ENCODE peak calls at places on chromosomes 16 and 17, in six cellular contexts. One of them, this sample, is unnamed.
A peak's percentile ranks its signal among the peaks of the same experiment; 100 is the strongest.

GRCh38 chr17:27783951-27784350 is 16.4 kb downstream of the NOS2 start:
- DNase-seq in GM04503: no peak
- DNase-seq in esophagus muscularis mucosa: no peak
- DNase-seq in nephron progenitor cell: no peak
- DNase-seq in activated CD8-positive, alpha-beta memory T cell treated with anti-CD3 and anti-CD28 coated beads, Interleukin-2, amount 10 ng/mL, durations not matched to agents 7 days and 5 days: no peak
- DNase-seq in endothelial cell: no peak
- DNase-seq in this sample: no peak

GRCh38 chr16:54957403-54957802 is 26.7 kb downstream of the IRX5 start:
- DNase-seq in nephron progenitor cell: no peak
- DNase-seq in GM04503: no peak
- DNase-seq in endothelial cell: peak; percentile 32
- DNase-seq in activated CD8-positive, alpha-beta memory T cell treated with anti-CD3 and anti-CD28 coated beads, Interleukin-2, amount 10 ng/mL, durations not matched to agents 7 days and 5 days: no peak
- DNase-seq in esophagus muscularis mucosa: no peak
- DNase-seq in this sample: no peak

GRCh38 chr17:38916771-38917170 is 8.6 kb upstream of the LASP1NB start:
- DNase-seq in activated CD8-positive, alpha-beta memory T cell treated with anti-CD3 and anti-CD28 coated beads, Interleukin-2, amount 10 ng/mL, durations not matched to agents 7 days and 5 days: no peak
- DNase-seq in endothelial cell: no peak
- DNase-seq in esophagus muscularis mucosa: peak; percentile 77
- DNase-seq in GM04503: no peak
- DNase-seq in nephron progenitor cell: no peak
- DNase-seq in this sample: no peak

GRCh38 chr16:89257281-89257731 is 39.8 kb downstream of the ZNF778 start:
- DNase-seq in activated CD8-positive, alpha-beta memory T cell treated with anti-CD3 and anti-CD28 coated beads, Interleukin-2, amount 10 ng/mL, durations not matched to agents 7 days and 5 days: no peak
- DNase-seq in endothelial cell: peak; percentile 50
- DNase-seq in GM04503: no peak
- DNase-seq in esophagus muscularis mucosa: no peak
- DNase-seq in nephron progenitor cell: no peak
- DNase-seq in this sample: no peak

GRCh38 chr16:24499193-24499814 is 40.1 kb upstream of the RBBP6 start:
- DNase-seq in activated CD8-positive, alpha-beta memory T cell treated with anti-CD3 and anti-CD28 coated beads, Interleukin-2, amount 10 ng/mL, durations not matched to agents 7 days and 5 days: no peak
- DNase-seq in esophagus muscularis mucosa: no peak
- DNase-seq in GM04503: no peak
- DNase-seq in nephron progenitor cell: peak; percentile 53
- DNase-seq in endothelial cell: peak; percentile 71
- DNase-seq in this sample: peak; percentile 47

GRCh38 chr17:325270-325976 is 27.2 kb downstream of the RPH3AL start:
- DNase-seq in esophagus muscularis mucosa: no peak
- DNase-seq in GM04503: no peak
- DNase-seq in activated CD8-positive, alpha-beta memory T cell treated with anti-CD3 and anti-CD28 coated beads, Interleukin-2, amount 10 ng/mL, durations not matched to agents 7 days and 5 days: no peak
- DNase-seq in endothelial cell: no peak
- DNase-seq in nephron progenitor cell: no peak
- DNase-seq in this sample: no peak

GRCh38 chr17:1455291-1455747 is 713 bp downstream of the CRK start:
- DNase-seq in esophagus muscularis mucosa: no peak
- DNase-seq in nephron progenitor cell: peak; percentile 58
- DNase-seq in activated CD8-positive, alpha-beta memory T cell treated with anti-CD3 and anti-CD28 coated beads, Interleukin-2, amount 10 ng/mL, durations not matched to agents 7 days and 5 days: peak; percentile 65
- DNase-seq in endothelial cell: peak; percentile 68
- DNase-seq in GM04503: peak; percentile 37
- DNase-seq in this sample: no peak

GRCh38 chr16:14497245-14498082 is 132.6 kb downstream of the PARN start:
- DNase-seq in GM04503: no peak
- DNase-seq in activated CD8-positive, alpha-beta memory T cell treated with anti-CD3 and anti-CD28 coated beads, Interleukin-2, amount 10 ng/mL, durations not matched to agents 7 days and 5 days: no peak
- DNase-seq in nephron progenitor cell: no peak
- DNase-seq in endothelial cell: no peak
- DNase-seq in esophagus muscularis mucosa: peak; percentile 53
- DNase-seq in this sample: no peak

GRCh38 chr16:54145881-54146280 is 140.7 kb downstream of the IRX3 start:
- DNase-seq in activated CD8-positive, alpha-beta memory T cell treated with anti-CD3 and anti-CD28 coated beads, Interleukin-2, amount 10 ng/mL, durations not matched to agents 7 days and 5 days: no peak
- DNase-seq in nephron progenitor cell: no peak
- DNase-seq in esophagus muscularis mucosa: no peak
- DNase-seq in GM04503: no peak
- DNase-seq in endothelial cell: no peak
- DNase-seq in this sample: no peak

GRCh38 chr16:88435437-88436355 is 17.4 kb upstream of the ZFPM1 start:
- DNase-seq in endothelial cell: no peak
- DNase-seq in esophagus muscularis mucosa: no peak
- DNase-seq in activated CD8-positive, alpha-beta memory T cell treated with anti-CD3 and anti-CD28 coated beads, Interleukin-2, amount 10 ng/mL, durations not matched to agents 7 days and 5 days: no peak
- DNase-seq in nephron progenitor cell: no peak
- DNase-seq in GM04503: no peak
- DNase-seq in this sample: no peak

GRCh38 chr17:51045616-51046526 is 74.8 kb downstream of the SPAG9 start:
- DNase-seq in nephron progenitor cell: no peak
- DNase-seq in GM04503: no peak
- DNase-seq in activated CD8-positive, alpha-beta memory T cell treated with anti-CD3 and anti-CD28 coated beads, Interleukin-2, amount 10 ng/mL, durations not matched to agents 7 days and 5 days: no peak
- DNase-seq in endothelial cell: no peak
- DNase-seq in esophagus muscularis mucosa: no peak
- DNase-seq in this sample: no peak

GRCh38 chr16:927406-927805 is 43.4 kb downstream of the LMF1 start:
- DNase-seq in endothelial cell: no peak
- DNase-seq in activated CD8-positive, alpha-beta memory T cell treated with anti-CD3 and anti-CD28 coated beads, Interleukin-2, amount 10 ng/mL, durations not matched to agents 7 days and 5 days: no peak
- DNase-seq in nephron progenitor cell: no peak
- DNase-seq in esophagus muscularis mucosa: no peak
- DNase-seq in GM04503: no peak
- DNase-seq in this sample: no peak

GRCh38 chr17:82095777-82096708 is 2.0 kb downstream of the FASN start:
- DNase-seq in nephron progenitor cell: no peak
- DNase-seq in GM04503: no peak
- DNase-seq in activated CD8-positive, alpha-beta memory T cell treated with anti-CD3 and anti-CD28 coated beads, Interleukin-2, amount 10 ng/mL, durations not matched to agents 7 days and 5 days: no peak
- DNase-seq in endothelial cell: no peak
- DNase-seq in esophagus muscularis mucosa: no peak
- DNase-seq in this sample: no peak

GRCh38 chr16:50585331-50585776 is 37.2 kb downstream of the NKD1 start:
- DNase-seq in endothelial cell: no peak
- DNase-seq in esophagus muscularis mucosa: peak; percentile 93
- DNase-seq in GM04503: no peak
- DNase-seq in nephron progenitor cell: no peak
- DNase-seq in activated CD8-positive, alpha-beta memory T cell treated with anti-CD3 and anti-CD28 coated beads, Interleukin-2, amount 10 ng/mL, durations not matched to agents 7 days and 5 days: no peak
- DNase-seq in this sample: no peak

GRCh38 chr16:81797443-81797842 is 18.4 kb downstream of the PLCG2 start:
- DNase-seq in esophagus muscularis mucosa: no peak
- DNase-seq in GM04503: no peak
- DNase-seq in nephron progenitor cell: no peak
- DNase-seq in activated CD8-positive, alpha-beta memory T cell treated with anti-CD3 and anti-CD28 coated beads, Interleukin-2, amount 10 ng/mL, durations not matched to agents 7 days and 5 days: peak; percentile 69
- DNase-seq in endothelial cell: no peak
- DNase-seq in this sample: no peak

GRCh38 chr17:49976163-49976827 is 7.3 kb downstream of the DLX4 start:
- DNase-seq in endothelial cell: no peak
- DNase-seq in nephron progenitor cell: no peak
- DNase-seq in esophagus muscularis mucosa: no peak
- DNase-seq in activated CD8-positive, alpha-beta memory T cell treated with anti-CD3 and anti-CD28 coated beads, Interleukin-2, amount 10 ng/mL, durations not matched to agents 7 days and 5 days: no peak
- DNase-seq in GM04503: no peak
- DNase-seq in this sample: no peak

GRCh38 chr16:77223184-77223583 is 24.0 kb downstream of the SYCE1L start:
- DNase-seq in esophagus muscularis mucosa: no peak
- DNase-seq in nephron progenitor cell: no peak
- DNase-seq in endothelial cell: peak; percentile 43
- DNase-seq in activated CD8-positive, alpha-beta memory T cell treated with anti-CD3 and anti-CD28 coated beads, Interleukin-2, amount 10 ng/mL, durations not matched to agents 7 days and 5 days: peak; percentile 42
- DNase-seq in GM04503: no peak
- DNase-seq in this sample: no peak

GRCh38 chr16:31414706-31415105 is 13.5 kb downstream of the COX6A2 start:
- DNase-seq in esophagus muscularis mucosa: no peak
- DNase-seq in GM04503: no peak
- DNase-seq in endothelial cell: no peak
- DNase-seq in activated CD8-positive, alpha-beta memory T cell treated with anti-CD3 and anti-CD28 coated beads, Interleukin-2, amount 10 ng/mL, durations not matched to agents 7 days and 5 days: peak; percentile 90
- DNase-seq in nephron progenitor cell: no peak
- DNase-seq in this sample: no peak

GRCh38 chr17:72342582-72343527 is 222.0 kb downstream of the SOX9 start:
- DNase-seq in nephron progenitor cell: peak; percentile 18
- DNase-seq in esophagus muscularis mucosa: no peak
- DNase-seq in endothelial cell: no peak
- DNase-seq in activated CD8-positive, alpha-beta memory T cell treated with anti-CD3 and anti-CD28 coated beads, Interleukin-2, amount 10 ng/mL, durations not matched to agents 7 days and 5 days: no peak
- DNase-seq in GM04503: no peak
- DNase-seq in this sample: peak; percentile 25

GRCh38 chr17:42754782-42755181 is 6.2 kb upstream of the RAMP2 start:
- DNase-seq in activated CD8-positive, alpha-beta memory T cell treated with anti-CD3 and anti-CD28 coated beads, Interleukin-2, amount 10 ng/mL, durations not matched to agents 7 days and 5 days: no peak
- DNase-seq in endothelial cell: no peak
- DNase-seq in nephron progenitor cell: no peak
- DNase-seq in GM04503: no peak
- DNase-seq in esophagus muscularis mucosa: no peak
- DNase-seq in this sample: no peak

GRCh38 chr16:86668136-86668535 is 89.8 kb downstream of the FOXL1 start:
- DNase-seq in GM04503: peak; percentile 44
- DNase-seq in activated CD8-positive, alpha-beta memory T cell treated with anti-CD3 and anti-CD28 coated beads, Interleukin-2, amount 10 ng/mL, durations not matched to agents 7 days and 5 days: no peak
- DNase-seq in esophagus muscularis mucosa: no peak
- DNase-seq in endothelial cell: peak; percentile 49
- DNase-seq in nephron progenitor cell: no peak
- DNase-seq in this sample: no peak